ENCODE peak calls at places on chromosomes 2 and 18, in six cellular contexts. G is stomach; E is HTR-8/SVneo; Z is Panc1; X is stimulated activated CD8-positive, alpha-beta memory T cell treated with anti-CD3 and anti-CD28 coated beads, Interleukin-4, amount 100 ng/mL, for 4 hours; C is IMR-90. W is an unnamed sample.

GRCh38 chr2:128623776-128624424 is 305.2 kb upstream of the HS6ST1 start:
- DNase-seq in E (peak), Z (no peak), G (no peak), C (peak), X (no peak), W (peak)

GRCh38 chr2:20217041-20217970 is 7.6 kb downstream of the SDC1 start:
- DNase-seq in E (no peak), X (no peak), Z (no peak), C (no peak), G (peak), W (peak)

GRCh38 chr2:71661782-71662181 is 208.4 kb downstream of the DYSF start:
- DNase-seq in G (no peak), Z (no peak), X (no peak), E (no peak), C (no peak), W (no peak)

GRCh38 chr2:729363-729762 is 52.2 kb upstream of the TMEM18 start:
- DNase-seq in C (no peak), Z (no peak), X (no peak), E (no peak), G (no peak), W (no peak)

GRCh38 chr2:101311390-101312019 is 3.0 kb upstream of the RNF149 start:
- DNase-seq in E (no peak), G (no peak), C (no peak), X (no peak), Z (no peak), W (no peak)

GRCh38 chr18:10297079-10297478 is 157.4 kb upstream of the APCDD1 start:
- DNase-seq in G (no peak), Z (no peak), X (no peak), E (no peak), C (no peak), W (no peak)

GRCh38 chr2:26846881-26847662 is 860 bp upstream of the DPYSL5 start:
- DNase-seq in C (no peak), E (no peak), Z (no peak), G (no peak), X (no peak), W (no peak)

GRCh38 chr2:139864821-139865302 is 1084.7 kb upstream of the NXPH2 start:
- DNase-seq in C (no peak), Z (no peak), G (no peak), X (no peak), E (no peak), W (no peak)

GRCh38 chr2:75466708-75467311 is 93.9 kb downstream of the EVA1A start:
- DNase-seq in E (peak), G (peak), C (peak), Z (no peak), X (no peak), W (peak)

GRCh38 chr18:21599585-21600525 is 649 bp downstream of the ESCO1 start:
- DNase-seq in G (peak), E (peak), C (peak), Z (no peak), X (no peak), W (peak)

GRCh38 chr18:22342625-22343024 is 75.1 kb downstream of the CTAGE1 start:
- DNase-seq in G (peak), Z (no peak), X (no peak), C (peak), E (peak), W (peak)

GRCh38 chr2:66463206-66463605 is 28.3 kb downstream of the MEIS1 start:
- DNase-seq in G (no peak), X (no peak), Z (no peak), C (no peak), E (no peak), W (no peak)

GRCh38 chr2:9256147-9256546 is 49.5 kb downstream of the ASAP2 start:
- DNase-seq in X (no peak), E (no peak), Z (no peak), C (no peak), G (no peak), W (no peak)

GRCh38 chr18:7950380-7951143 is 383.4 kb downstream of the PTPRM start:
- DNase-seq in E (peak), C (peak), Z (no peak), X (no peak), G (peak), W (peak)

GRCh38 chr2:126527836-126528490 is 128.0 kb upstream of the GYPC start:
- DNase-seq in X (peak), G (peak), Z (peak), E (peak), C (peak), W (peak)

GRCh38 chr2:88765154-88765948 is 73.9 kb downstream of the RPIA start:
- DNase-seq in G (peak), E (no peak), Z (no peak), C (peak), X (no peak), W (peak)

GRCh38 chr18:54946149-54946581 is 13.1 kb downstream of the CCDC68 start:
- DNase-seq in C (peak), G (peak), Z (no peak), E (peak), X (no peak), W (peak)

GRCh38 chr18:41982942-41983660 is 28.1 kb downstream of the PIK3C3 start:
- DNase-seq in G (no peak), C (peak), X (no peak), Z (no peak), E (no peak), W (peak)

GRCh38 chr2:230231251-230231650 is 5.7 kb downstream of the SP140 start:
- DNase-seq in G (no peak), X (no peak), C (no peak), Z (no peak), E (no peak), W (no peak)

GRCh38 chr2:39701137-39701536 is 35.4 kb downstream of the TMEM178A start:
- DNase-seq in G (no peak), C (no peak), E (no peak), X (no peak), Z (no peak), W (no peak)

GRCh38 chr2:22900674-22901073 is 484.3 kb upstream of the KLHL29 start:
- DNase-seq in C (no peak), G (no peak), Z (no peak), E (no peak), X (no peak), W (no peak)

GRCh38 chr2:241558532-241559488 is at the start of gene BOK:
- DNase-seq in E (peak), C (peak), X (no peak), G (peak), Z (no peak), W (peak)